ENCODE peak calls at places on chromosomes 3 and 15, in ten cellular contexts. One of them, this sample, is unnamed.

GRCh38 chr3:36909181-36909580 is 35.7 kb downstream of the TRANK1 start:
- DNase-seq in uterus: no peak
- DNase-seq in CD4-positive, alpha-beta memory T cell: no peak
- DNase-seq in thoracic aorta: no peak
- DNase-seq in heart right ventricle: no peak
- DNase-seq in body of pancreas: no peak
- DNase-seq in IMR-90: no peak
- DNase-seq in stomach: no peak
- DNase-seq in PC-3: no peak
- DNase-seq in astrocyte: no peak
- DNase-seq in this sample: no peak

GRCh38 chr15:78263907-78264303 is 457 bp upstream of the DNAJA4 start:
- DNase-seq in PC-3: no peak
- DNase-seq in CD4-positive, alpha-beta memory T cell: no peak
- DNase-seq in uterus: no peak
- DNase-seq in IMR-90: no peak
- DNase-seq in astrocyte: no peak
- DNase-seq in heart right ventricle: peak
- DNase-seq in stomach: peak
- DNase-seq in body of pancreas: no peak
- DNase-seq in thoracic aorta: no peak
- DNase-seq in this sample: no peak

GRCh38 chr15:28873585-28874139 is 12.1 kb upstream of the APBA2 start:
- DNase-seq in astrocyte: no peak
- DNase-seq in heart right ventricle: no peak
- DNase-seq in PC-3: no peak
- DNase-seq in uterus: no peak
- DNase-seq in stomach: no peak
- DNase-seq in IMR-90: no peak
- DNase-seq in thoracic aorta: no peak
- DNase-seq in body of pancreas: peak
- DNase-seq in CD4-positive, alpha-beta memory T cell: peak
- DNase-seq in this sample: no peak

GRCh38 chr15:27358751-27359434 is 387.9 kb downstream of the GABRG3 start:
- DNase-seq in thoracic aorta: no peak
- DNase-seq in heart right ventricle: no peak
- DNase-seq in stomach: no peak
- DNase-seq in PC-3: peak
- DNase-seq in body of pancreas: no peak
- DNase-seq in uterus: no peak
- DNase-seq in CD4-positive, alpha-beta memory T cell: no peak
- DNase-seq in IMR-90: no peak
- DNase-seq in astrocyte: peak
- DNase-seq in this sample: no peak

GRCh38 chr3:136667081-136667480 is 85.1 kb downstream of the STAG1 start:
- DNase-seq in thoracic aorta: no peak
- DNase-seq in IMR-90: peak
- DNase-seq in uterus: no peak
- DNase-seq in heart right ventricle: no peak
- DNase-seq in astrocyte: peak
- DNase-seq in stomach: no peak
- DNase-seq in body of pancreas: no peak
- DNase-seq in PC-3: no peak
- DNase-seq in CD4-positive, alpha-beta memory T cell: no peak
- DNase-seq in this sample: no peak

GRCh38 chr15:25238716-25239470 is 199.9 kb downstream of the UBE3A start:
- DNase-seq in CD4-positive, alpha-beta memory T cell: no peak
- DNase-seq in IMR-90: no peak
- DNase-seq in PC-3: no peak
- DNase-seq in uterus: no peak
- DNase-seq in heart right ventricle: peak
- DNase-seq in stomach: no peak
- DNase-seq in body of pancreas: no peak
- DNase-seq in thoracic aorta: no peak
- DNase-seq in astrocyte: no peak
- DNase-seq in this sample: peak

GRCh38 chr3:188497021-188497420 is 343.1 kb downstream of the LPP start:
- DNase-seq in PC-3: peak
- DNase-seq in uterus: no peak
- DNase-seq in astrocyte: no peak
- DNase-seq in stomach: no peak
- DNase-seq in thoracic aorta: no peak
- DNase-seq in IMR-90: peak
- DNase-seq in heart right ventricle: no peak
- DNase-seq in CD4-positive, alpha-beta memory T cell: no peak
- DNase-seq in body of pancreas: no peak
- DNase-seq in this sample: no peak

GRCh38 chr3:102346897-102347296 is 87.9 kb upstream of the ZPLD1 start:
- DNase-seq in stomach: no peak
- DNase-seq in uterus: no peak
- DNase-seq in CD4-positive, alpha-beta memory T cell: no peak
- DNase-seq in IMR-90: no peak
- DNase-seq in body of pancreas: no peak
- DNase-seq in astrocyte: no peak
- DNase-seq in PC-3: peak
- DNase-seq in thoracic aorta: no peak
- DNase-seq in heart right ventricle: no peak
- DNase-seq in this sample: no peak

GRCh38 chr3:147963711-147964110 is 554.5 kb downstream of the ZIC1 start:
- DNase-seq in uterus: no peak
- DNase-seq in thoracic aorta: no peak
- DNase-seq in body of pancreas: no peak
- DNase-seq in stomach: no peak
- DNase-seq in astrocyte: no peak
- DNase-seq in IMR-90: no peak
- DNase-seq in PC-3: no peak
- DNase-seq in CD4-positive, alpha-beta memory T cell: no peak
- DNase-seq in heart right ventricle: no peak
- DNase-seq in this sample: no peak

GRCh38 chr3:160400048-160400630 is 689 bp downstream of the SMC4 start:
- DNase-seq in CD4-positive, alpha-beta memory T cell: no peak
- DNase-seq in thoracic aorta: no peak
- DNase-seq in uterus: peak
- DNase-seq in heart right ventricle: peak
- DNase-seq in body of pancreas: peak
- DNase-seq in IMR-90: peak
- DNase-seq in stomach: peak
- DNase-seq in PC-3: peak
- DNase-seq in astrocyte: peak
- DNase-seq in this sample: peak

GRCh38 chr3:46862689-46863020 is 589 bp downstream of the MYL3 start:
- DNase-seq in PC-3: no peak
- DNase-seq in body of pancreas: no peak
- DNase-seq in astrocyte: no peak
- DNase-seq in IMR-90: no peak
- DNase-seq in CD4-positive, alpha-beta memory T cell: no peak
- DNase-seq in thoracic aorta: no peak
- DNase-seq in heart right ventricle: no peak
- DNase-seq in uterus: peak
- DNase-seq in stomach: no peak
- DNase-seq in this sample: no peak

GRCh38 chr3:119469378-119470189 is 821 bp downstream of the POGLUT1 start:
- DNase-seq in astrocyte: peak
- DNase-seq in PC-3: peak
- DNase-seq in heart right ventricle: no peak
- DNase-seq in CD4-positive, alpha-beta memory T cell: no peak
- DNase-seq in body of pancreas: no peak
- DNase-seq in uterus: peak
- DNase-seq in IMR-90: peak
- DNase-seq in stomach: no peak
- DNase-seq in thoracic aorta: no peak
- DNase-seq in this sample: no peak

DNA sequence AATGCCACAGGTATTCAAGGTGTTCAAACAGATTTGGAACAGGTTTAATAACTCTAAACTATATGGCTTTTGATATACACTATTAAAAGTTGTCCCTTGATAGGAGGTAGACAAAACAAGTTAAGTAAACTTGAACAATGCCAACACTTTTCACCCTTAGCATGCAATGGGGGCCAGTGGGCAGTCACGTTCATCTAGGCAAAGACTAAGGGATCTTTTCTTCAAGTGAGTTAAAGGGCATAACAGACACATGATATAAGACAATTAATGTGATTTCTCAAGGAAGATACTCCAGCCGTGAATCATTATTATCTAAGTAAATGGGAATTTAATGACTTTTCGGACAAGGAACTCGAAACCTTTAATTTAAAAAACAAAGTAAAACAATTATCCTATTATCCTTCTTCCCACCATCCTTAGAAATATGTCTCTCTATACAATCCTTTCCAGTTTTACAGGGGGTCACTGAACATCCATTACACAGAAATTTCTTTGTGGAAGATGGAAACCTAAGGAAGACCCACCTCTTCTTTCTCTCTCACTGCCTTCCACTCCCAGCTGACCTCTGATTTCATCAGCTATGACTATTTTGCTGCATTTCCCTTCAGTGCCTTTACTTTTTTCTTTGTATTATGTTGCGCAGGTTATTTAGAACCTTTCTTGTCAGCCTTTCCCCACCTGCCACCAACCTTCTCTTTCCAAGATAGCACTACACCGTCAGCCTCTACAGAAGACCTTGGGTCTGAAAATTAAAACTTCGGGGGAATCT is 1.5 kb downstream of the CLDN1 start:
- DNase-seq in CD4-positive, alpha-beta memory T cell: no peak
- DNase-seq in thoracic aorta: no peak
- DNase-seq in astrocyte: no peak
- DNase-seq in uterus: no peak
- DNase-seq in body of pancreas: no peak
- DNase-seq in stomach: no peak
- DNase-seq in heart right ventricle: no peak
- DNase-seq in PC-3: no peak
- DNase-seq in IMR-90: no peak
- DNase-seq in this sample: no peak
- H3K4me3 ChIP-seq in CD4-positive, alpha-beta memory T cell: no peak
- H3K4me3 ChIP-seq in thoracic aorta: no peak
- H3K4me3 ChIP-seq in astrocyte: no peak
- H3K4me3 ChIP-seq in uterus: peak
- H3K4me3 ChIP-seq in body of pancreas: peak
- H3K4me3 ChIP-seq in stomach: no peak
- H3K4me3 ChIP-seq in heart right ventricle: no peak
- H3K4me3 ChIP-seq in PC-3: peak
- H3K4me3 ChIP-seq in IMR-90: peak
- H3K4me3 ChIP-seq in this sample: peak

GRCh38 chr3:42115223-42115622 is 24.1 kb downstream of the TRAK1 start:
- DNase-seq in stomach: no peak
- DNase-seq in astrocyte: no peak
- DNase-seq in CD4-positive, alpha-beta memory T cell: no peak
- DNase-seq in uterus: no peak
- DNase-seq in body of pancreas: no peak
- DNase-seq in IMR-90: no peak
- DNase-seq in PC-3: no peak
- DNase-seq in thoracic aorta: no peak
- DNase-seq in heart right ventricle: no peak
- DNase-seq in this sample: peak
- H3K27ac ChIP-seq in stomach: no peak
- H3K27ac ChIP-seq in astrocyte: no peak
- H3K27ac ChIP-seq in CD4-positive, alpha-beta memory T cell: no peak
- H3K27ac ChIP-seq in uterus: no peak
- H3K27ac ChIP-seq in body of pancreas: no peak
- H3K27ac ChIP-seq in IMR-90: no peak
- H3K27ac ChIP-seq in PC-3: no peak
- H3K27ac ChIP-seq in thoracic aorta: no peak
- H3K27ac ChIP-seq in heart right ventricle: no peak
- H3K27ac ChIP-seq in this sample: no peak

DNA sequence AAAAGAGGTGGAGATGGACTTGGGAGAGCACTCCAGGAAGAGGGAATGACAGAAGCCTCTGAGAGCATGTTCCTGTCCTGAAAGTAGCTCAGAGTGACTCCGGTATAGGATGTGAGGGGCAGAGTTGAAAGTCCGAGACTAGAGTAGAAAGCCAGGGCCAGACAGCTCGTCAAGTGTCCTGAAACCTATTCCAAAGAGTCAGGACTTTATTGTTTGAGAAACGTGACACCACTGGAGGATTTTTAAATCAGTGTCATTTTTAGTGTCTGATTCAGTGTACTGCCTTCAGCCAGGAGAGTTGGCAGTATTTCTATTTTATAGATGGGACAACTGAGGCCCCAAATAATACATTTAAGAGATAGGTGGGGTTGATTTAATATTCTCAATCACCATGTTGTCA is 1.6 kb upstream of the RBMS3 start:
- DNase-seq in stomach: no peak
- DNase-seq in PC-3: peak
- DNase-seq in uterus: no peak
- DNase-seq in IMR-90: no peak
- DNase-seq in astrocyte: no peak
- DNase-seq in CD4-positive, alpha-beta memory T cell: no peak
- DNase-seq in body of pancreas: no peak
- DNase-seq in heart right ventricle: no peak
- DNase-seq in thoracic aorta: no peak
- DNase-seq in this sample: no peak
- H3K4me3 ChIP-seq in stomach: peak
- H3K4me3 ChIP-seq in PC-3: peak
- H3K4me3 ChIP-seq in uterus: no peak
- H3K4me3 ChIP-seq in IMR-90: no peak
- H3K4me3 ChIP-seq in astrocyte: peak
- H3K4me3 ChIP-seq in CD4-positive, alpha-beta memory T cell: no peak
- H3K4me3 ChIP-seq in body of pancreas: no peak
- H3K4me3 ChIP-seq in heart right ventricle: peak
- H3K4me3 ChIP-seq in thoracic aorta: peak
- H3K4me3 ChIP-seq in this sample: no peak

GRCh38 chr3:172312006-172312405 is 136.2 kb downstream of the GHSR start:
- DNase-seq in body of pancreas: no peak
- DNase-seq in heart right ventricle: no peak
- DNase-seq in uterus: no peak
- DNase-seq in astrocyte: no peak
- DNase-seq in IMR-90: no peak
- DNase-seq in CD4-positive, alpha-beta memory T cell: no peak
- DNase-seq in stomach: no peak
- DNase-seq in PC-3: no peak
- DNase-seq in thoracic aorta: no peak
- DNase-seq in this sample: no peak
- H3K27ac ChIP-seq in body of pancreas: no peak
- H3K27ac ChIP-seq in heart right ventricle: no peak
- H3K27ac ChIP-seq in uterus: peak
- H3K27ac ChIP-seq in astrocyte: no peak
- H3K27ac ChIP-seq in IMR-90: no peak
- H3K27ac ChIP-seq in CD4-positive, alpha-beta memory T cell: no peak
- H3K27ac ChIP-seq in stomach: no peak
- H3K27ac ChIP-seq in PC-3: no peak
- H3K27ac ChIP-seq in thoracic aorta: peak
- H3K27ac ChIP-seq in this sample: no peak

DNA sequence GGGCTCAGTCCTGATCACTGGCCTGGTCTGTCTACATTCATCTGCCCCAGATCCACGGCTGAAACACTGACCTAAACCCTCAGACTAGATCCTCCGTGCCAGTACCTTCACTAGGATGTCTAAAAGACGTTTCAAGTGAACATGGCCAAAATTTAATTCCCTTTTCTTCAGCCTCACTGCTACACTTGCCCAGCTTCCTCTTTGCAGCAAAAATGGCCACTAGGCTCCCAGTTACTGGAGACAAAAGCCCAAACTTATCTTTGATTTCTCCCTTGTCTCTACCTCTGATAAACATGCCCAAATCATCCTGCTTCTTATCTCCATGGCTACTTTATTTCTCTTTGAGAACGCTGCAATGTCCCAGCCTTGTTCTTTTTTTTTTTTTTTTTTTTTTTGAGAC is 1.6 kb downstream of the RASSF1 start:
- DNase-seq in body of pancreas: no peak
- DNase-seq in uterus: no peak
- DNase-seq in thoracic aorta: no peak
- DNase-seq in PC-3: no peak
- DNase-seq in stomach: no peak
- DNase-seq in heart right ventricle: no peak
- DNase-seq in CD4-positive, alpha-beta memory T cell: no peak
- DNase-seq in astrocyte: no peak
- DNase-seq in IMR-90: no peak
- DNase-seq in this sample: no peak
- H3K4me3 ChIP-seq in body of pancreas: no peak
- H3K4me3 ChIP-seq in uterus: no peak
- H3K4me3 ChIP-seq in thoracic aorta: peak
- H3K4me3 ChIP-seq in PC-3: no peak
- H3K4me3 ChIP-seq in stomach: no peak
- H3K4me3 ChIP-seq in heart right ventricle: peak
- H3K4me3 ChIP-seq in CD4-positive, alpha-beta memory T cell: peak
- H3K4me3 ChIP-seq in astrocyte: no peak
- H3K4me3 ChIP-seq in IMR-90: no peak
- H3K4me3 ChIP-seq in this sample: no peak